ENCODE peak calls at places on chromosomes 6 and 20, in five cellular contexts. One of them, this sample, is unnamed.

GRCh38 chr20:30598460-30599230 is 658.8 kb upstream of the DEFB115 start:
- DNase-seq in endothelial cell of umbilical vein: no peak
- DNase-seq in A549: no peak
- DNase-seq in HepG2: no peak
- DNase-seq in K562: no peak
- DNase-seq in this sample: no peak

GRCh38 chr20:23614163-23614562 is 8.4 kb upstream of the CST9 start:
- DNase-seq in endothelial cell of umbilical vein: no peak
- DNase-seq in A549: no peak
- DNase-seq in HepG2: no peak
- DNase-seq in K562: no peak
- DNase-seq in this sample: no peak

GRCh38 chr6:160520043-160520904 is 143.8 kb downstream of the LPA start:
- DNase-seq in endothelial cell of umbilical vein: peak
- DNase-seq in A549: peak
- DNase-seq in HepG2: peak
- DNase-seq in K562: peak
- DNase-seq in this sample: peak

GRCh38 chr20:1154734-1155133 is 30.0 kb downstream of the TMEM74B start:
- DNase-seq in endothelial cell of umbilical vein: no peak
- DNase-seq in A549: no peak
- DNase-seq in HepG2: no peak
- DNase-seq in K562: no peak
- DNase-seq in this sample: no peak

GRCh38 chr6:562052-562676 is 94.7 kb downstream of the HUS1B start:
- DNase-seq in endothelial cell of umbilical vein: peak
- DNase-seq in A549: no peak
- DNase-seq in HepG2: no peak
- DNase-seq in K562: no peak
- DNase-seq in this sample: no peak

GRCh38 chr6:77124604-77125003 is 338.7 kb downstream of the HTR1B start:
- DNase-seq in endothelial cell of umbilical vein: no peak
- DNase-seq in A549: no peak
- DNase-seq in HepG2: no peak
- DNase-seq in K562: no peak
- DNase-seq in this sample: no peak

GRCh38 chr6:157374889-157375443 is 6.0 kb upstream of the ZDHHC14 start:
- DNase-seq in endothelial cell of umbilical vein: no peak
- DNase-seq in A549: no peak
- DNase-seq in HepG2: no peak
- DNase-seq in K562: no peak
- DNase-seq in this sample: no peak

GRCh38 chr6:137927777-137928218 is 60.7 kb downstream of the TNFAIP3 start:
- DNase-seq in endothelial cell of umbilical vein: peak
- DNase-seq in A549: no peak
- DNase-seq in HepG2: no peak
- DNase-seq in K562: no peak
- DNase-seq in this sample: peak

GRCh38 chr6:159108438-159108985 is 60.7 kb upstream of the FNDC1 start:
- DNase-seq in endothelial cell of umbilical vein: no peak
- DNase-seq in A549: no peak
- DNase-seq in HepG2: no peak
- DNase-seq in K562: no peak
- DNase-seq in this sample: no peak

GRCh38 chr20:46784450-46785127 is 75.1 kb downstream of the SLC2A10 start:
- DNase-seq in endothelial cell of umbilical vein: no peak
- DNase-seq in A549: no peak
- DNase-seq in HepG2: peak
- DNase-seq in K562: no peak
- DNase-seq in this sample: no peak

GRCh38 chr20:57008217-57008616 is 258.2 kb downstream of the BMP7 start:
- DNase-seq in endothelial cell of umbilical vein: no peak
- DNase-seq in A549: no peak
- DNase-seq in HepG2: no peak
- DNase-seq in K562: no peak
- DNase-seq in this sample: no peak

GRCh38 chr6:36820700-36821580 is 18.3 kb downstream of the CPNE5 start:
- DNase-seq in endothelial cell of umbilical vein: peak
- DNase-seq in A549: no peak
- DNase-seq in HepG2: no peak
- DNase-seq in K562: peak
- DNase-seq in this sample: peak

GRCh38 chr6:162442675-162443074 is 284.9 kb downstream of the PRKN start:
- DNase-seq in endothelial cell of umbilical vein: no peak
- DNase-seq in A549: peak
- DNase-seq in HepG2: peak
- DNase-seq in K562: no peak
- DNase-seq in this sample: peak

GRCh38 chr20:10065154-10065833 is 30.5 kb downstream of the ANKEF1 start:
- DNase-seq in endothelial cell of umbilical vein: no peak
- DNase-seq in A549: no peak
- DNase-seq in HepG2: no peak
- DNase-seq in K562: no peak
- DNase-seq in this sample: peak

GRCh38 chr20:58637466-58638198 is 13.5 kb upstream of the STX16 start:
- DNase-seq in endothelial cell of umbilical vein: no peak
- DNase-seq in A549: no peak
- DNase-seq in HepG2: no peak
- DNase-seq in K562: no peak
- DNase-seq in this sample: no peak

GRCh38 chr20:2840967-2841531 is 504 bp downstream of the VPS16 start:
- DNase-seq in endothelial cell of umbilical vein: peak
- DNase-seq in A549: peak
- DNase-seq in HepG2: peak
- DNase-seq in K562: peak
- DNase-seq in this sample: peak

GRCh38 chr6:148890605-148891004 is 143.8 kb downstream of the UST start:
- DNase-seq in endothelial cell of umbilical vein: no peak
- DNase-seq in A549: no peak
- DNase-seq in HepG2: peak
- DNase-seq in K562: no peak
- DNase-seq in this sample: no peak

GRCh38 chr6:159279790-159280277 is 110.6 kb downstream of the FNDC1 start:
- DNase-seq in endothelial cell of umbilical vein: no peak
- DNase-seq in A549: no peak
- DNase-seq in HepG2: no peak
- DNase-seq in K562: no peak
- DNase-seq in this sample: no peak

GRCh38 chr20:11271319-11271718 is 597.5 kb upstream of the JAG1 start:
- DNase-seq in endothelial cell of umbilical vein: no peak
- DNase-seq in A549: peak
- DNase-seq in HepG2: peak
- DNase-seq in K562: no peak
- DNase-seq in this sample: no peak

GRCh38 chr20:57680131-57680716 is 29.6 kb downstream of the PMEPA1 start:
- DNase-seq in endothelial cell of umbilical vein: no peak
- DNase-seq in A549: no peak
- DNase-seq in HepG2: no peak
- DNase-seq in K562: no peak
- DNase-seq in this sample: peak

GRCh38 chr20:32429745-32430360 is 71.7 kb downstream of the ASXL1 start:
- DNase-seq in endothelial cell of umbilical vein: no peak
- DNase-seq in A549: no peak
- DNase-seq in HepG2: no peak
- DNase-seq in K562: no peak
- DNase-seq in this sample: no peak

GRCh38 chr20:6635034-6635736 is 132.3 kb upstream of the BMP2 start:
- DNase-seq in endothelial cell of umbilical vein: no peak
- DNase-seq in A549: no peak
- DNase-seq in HepG2: no peak
- DNase-seq in K562: no peak
- DNase-seq in this sample: no peak

GRCh38 chr20:6630494-6630893 is 137.0 kb upstream of the BMP2 start:
- DNase-seq in endothelial cell of umbilical vein: peak
- DNase-seq in A549: no peak
- DNase-seq in HepG2: no peak
- DNase-seq in K562: no peak
- DNase-seq in this sample: no peak

GRCh38 chr20:6636209-6637159 is 131.0 kb upstream of the BMP2 start:
- DNase-seq in endothelial cell of umbilical vein: peak
- DNase-seq in A549: peak
- DNase-seq in HepG2: peak
- DNase-seq in K562: no peak
- DNase-seq in this sample: peak

GRCh38 chr20:6629564-6629963 is 137.9 kb upstream of the BMP2 start:
- DNase-seq in endothelial cell of umbilical vein: no peak
- DNase-seq in A549: no peak
- DNase-seq in HepG2: no peak
- DNase-seq in K562: no peak
- DNase-seq in this sample: no peak

DNA sequence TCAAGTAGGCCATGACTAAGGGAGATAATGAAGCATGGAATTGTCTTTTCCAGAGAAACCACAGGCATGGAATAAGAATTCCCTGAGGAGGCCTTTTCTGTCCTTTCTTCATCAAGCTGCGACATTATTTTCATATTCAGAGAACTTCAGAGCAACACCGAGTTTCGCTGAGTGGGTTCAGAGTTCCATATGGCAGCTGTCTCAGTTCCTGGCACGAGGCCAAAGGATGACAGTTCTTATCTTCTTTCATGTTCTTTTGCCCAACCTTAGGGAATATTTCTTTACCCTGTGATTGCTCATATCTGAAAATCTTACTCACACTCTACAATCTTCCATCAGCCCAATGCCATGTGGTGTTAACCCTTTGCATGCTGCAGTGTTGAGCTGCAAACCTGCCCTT is 135.3 kb upstream of the BMP2 start:
- DNase-seq in endothelial cell of umbilical vein: no peak
- DNase-seq in A549: no peak
- DNase-seq in HepG2: peak
- DNase-seq in K562: no peak
- DNase-seq in this sample: peak
- TF ChIP-seq MYC in endothelial cell of umbilical vein: no peak
- TF ChIP-seq MYC in A549: no peak
- TF ChIP-seq MYC in HepG2: no peak
- TF ChIP-seq MYC in K562: no peak
- TF ChIP-seq MYC in this sample: no peak

DNA sequence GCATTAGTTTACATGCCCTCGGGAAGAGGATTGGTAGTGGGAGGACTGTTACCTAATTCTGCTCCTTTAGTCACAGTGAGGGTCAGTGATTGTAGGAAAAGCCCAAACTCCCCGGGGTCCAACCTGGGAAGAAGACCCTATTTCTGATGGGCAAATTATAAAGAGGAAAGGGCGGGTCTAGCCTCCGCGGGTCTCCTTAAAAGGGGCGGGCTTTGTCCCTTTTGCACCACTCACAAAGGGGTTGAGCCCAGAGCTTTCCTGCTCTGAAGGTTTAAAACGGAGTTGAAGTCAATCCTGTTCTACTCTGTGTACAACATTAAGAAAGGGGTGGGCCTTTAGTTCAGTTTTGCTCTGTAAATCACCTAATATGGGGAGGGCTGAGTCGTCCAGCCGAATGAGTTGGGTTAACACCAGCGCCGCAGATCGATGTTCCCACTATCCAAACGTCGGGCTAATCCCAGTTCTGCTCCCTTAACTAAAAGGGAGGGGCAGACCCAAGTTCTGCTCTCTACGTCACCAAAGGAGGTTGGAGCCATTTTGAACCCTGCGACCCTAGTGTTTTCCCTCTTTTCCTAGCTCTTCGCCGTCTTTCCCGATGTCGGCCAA is 920 bp upstream of the RNF5 start:
- DNase-seq in endothelial cell of umbilical vein: no peak
- DNase-seq in A549: no peak
- DNase-seq in HepG2: no peak
- DNase-seq in K562: peak
- DNase-seq in this sample: peak
- TF ChIP-seq POLR2A in endothelial cell of umbilical vein: peak
- TF ChIP-seq POLR2A in A549: peak
- TF ChIP-seq POLR2A in HepG2: peak
- TF ChIP-seq POLR2A in K562: peak
- TF ChIP-seq POLR2A in this sample: no peak

DNA sequence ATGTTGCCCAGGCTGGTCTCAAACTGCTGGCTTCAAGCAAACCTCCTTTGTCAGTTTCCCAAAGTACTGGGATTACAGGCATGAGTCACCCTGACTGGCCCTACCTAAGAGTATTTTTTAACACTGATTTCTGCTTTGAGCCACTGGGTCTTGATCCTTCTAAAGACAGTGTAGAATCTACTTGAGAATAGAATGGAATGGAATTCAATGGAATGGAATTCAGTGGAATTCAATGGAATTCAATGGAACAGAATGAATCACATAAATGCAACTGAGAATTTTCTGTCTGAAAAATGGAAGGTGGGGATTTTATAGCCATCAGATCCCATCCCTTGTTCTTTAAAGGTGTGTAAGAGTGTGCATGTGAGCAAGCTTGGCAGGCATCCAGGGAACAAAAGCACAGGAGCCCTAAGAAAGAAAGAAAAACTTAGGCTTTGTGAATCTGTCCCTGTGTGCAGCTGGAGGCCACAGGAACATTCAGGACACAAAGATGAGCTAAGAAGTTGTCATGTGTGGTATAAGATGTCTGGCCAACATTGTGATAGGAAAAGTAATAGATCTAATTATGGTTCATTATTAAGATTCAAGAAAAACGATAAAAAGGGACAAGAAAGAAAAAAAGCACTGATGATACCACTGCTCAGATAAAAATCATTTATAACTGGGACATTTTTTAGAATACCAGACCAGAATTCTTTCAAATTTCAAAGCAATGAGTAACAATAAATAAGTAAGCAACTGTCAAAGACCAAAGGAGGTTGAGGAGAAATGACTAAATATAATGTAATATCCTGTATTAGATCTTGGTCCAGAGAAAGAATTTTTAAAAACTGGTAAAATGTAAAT is 681.0 kb upstream of the GJE1 start:
- DNase-seq in endothelial cell of umbilical vein: peak
- DNase-seq in A549: peak
- DNase-seq in HepG2: no peak
- DNase-seq in K562: no peak
- DNase-seq in this sample: no peak
- TF ChIP-seq MAX in endothelial cell of umbilical vein: no peak
- TF ChIP-seq MAX in A549: no peak
- TF ChIP-seq MAX in HepG2: no peak
- TF ChIP-seq MAX in K562: no peak
- TF ChIP-seq MAX in this sample: no peak

DNA sequence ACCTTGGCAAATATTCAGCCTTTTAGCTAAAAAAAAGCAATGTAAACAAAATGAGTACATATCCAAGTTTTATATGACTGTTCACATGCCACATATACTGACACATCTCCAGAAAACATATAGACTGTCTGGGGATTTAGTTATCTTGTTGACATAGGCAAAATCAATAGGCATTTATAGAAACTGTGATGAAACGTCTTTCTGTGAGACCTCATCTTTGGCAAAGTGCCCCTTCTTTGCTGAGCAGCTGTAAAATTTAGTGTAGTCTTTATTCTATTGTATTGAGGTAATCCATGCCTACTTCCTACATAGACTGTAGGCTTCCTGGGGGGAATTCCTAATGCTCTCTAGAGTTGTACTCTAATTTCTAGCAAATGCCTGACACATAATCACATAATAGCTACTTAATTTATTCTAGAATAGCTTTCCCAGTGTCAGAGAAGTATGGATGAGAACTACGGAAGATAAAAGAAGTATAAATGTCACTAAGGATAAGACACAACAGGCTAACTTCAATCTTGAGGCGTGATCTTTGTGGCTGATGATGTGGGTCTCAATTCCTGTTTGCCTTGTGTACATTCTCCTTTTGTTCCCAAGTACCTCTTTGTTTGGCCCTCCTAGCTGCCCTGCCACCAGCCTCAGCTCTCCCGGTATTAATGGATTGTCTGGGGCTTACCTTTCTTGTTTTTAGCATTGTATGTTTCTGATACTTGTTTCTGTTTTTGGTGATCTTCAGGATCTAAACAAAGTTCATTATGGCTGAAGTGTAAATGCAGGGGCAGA is 30.6 kb downstream of the PTCHD4 start:
- DNase-seq in endothelial cell of umbilical vein: peak
- DNase-seq in A549: no peak
- DNase-seq in HepG2: peak
- DNase-seq in K562: no peak
- DNase-seq in this sample: no peak
- TF ChIP-seq MYC in endothelial cell of umbilical vein: no peak
- TF ChIP-seq MYC in A549: no peak
- TF ChIP-seq MYC in HepG2: no peak
- TF ChIP-seq MYC in K562: no peak
- TF ChIP-seq MYC in this sample: no peak